ENCODE peak calls at places on chromosomes 11 and 22, in four cellular contexts. O is HepG2, W is H1, T is GM12878. Q is an unnamed sample. For H3K4me1, the result is how much of the 10 kb centered on the place peaks cover.

GRCh38 chr11:86120807-86121206 is 51.9 kb upstream of the PICALM start:
- DNase-seq in W (no peak), T (no peak), O (no peak), Q (no peak)

GRCh38 chr11:128194226-128194625 is 393.1 kb downstream of the ETS1 start:
- DNase-seq in O (no peak), W (no peak), T (no peak), Q (no peak)

GRCh38 chr11:69499946-69500284 is 18.5 kb downstream of the LINC01488 start:
- DNase-seq in W (no peak), O (no peak), T (no peak), Q (no peak)

GRCh38 chr22:44030051-44030701 is 6.1 kb downstream of the PARVB start:
- DNase-seq in W (no peak), O (no peak), T (no peak), Q (no peak)

GRCh38 chr11:132994038-132994502 is 538.2 kb downstream of the OPCML start:
- DNase-seq in T (no peak), O (no peak), W (no peak), Q (no peak)

GRCh38 chr22:36375071-36375980 is 12.4 kb downstream of the MYH9 start:
- DNase-seq in O (no peak), W (no peak), T (no peak), Q (no peak)

GRCh38 chr11:128520886-128521696 is 66.3 kb downstream of the ETS1 start:
- DNase-seq in O (no peak), W (no peak), T (no peak), Q (no peak)

GRCh38 chr11:9533736-9534473 is 39.6 kb upstream of the WEE1 start:
- DNase-seq in O (no peak), W (no peak), T (no peak), Q (peak)

GRCh38 chr22:41742918-41743317 is 43.6 kb downstream of the MEI1 start:
- DNase-seq in W (no peak), O (no peak), T (no peak), Q (no peak)

GRCh38 chr11:19957301-19957985 is 202.8 kb downstream of the DBX1 start:
- DNase-seq in W (no peak), O (no peak), T (no peak), Q (no peak)

GRCh38 chr11:61541568-61541967 is 33.0 kb downstream of the LRRC10B start:
- DNase-seq in T (no peak), W (no peak), O (no peak), Q (peak)

GRCh38 chr11:48193876-48194275 is 22.7 kb upstream of the OR4B1 start:
- DNase-seq in W (no peak), T (no peak), O (no peak), Q (no peak)

GRCh38 chr11:93194673-93195291 is 3.0 kb downstream of the SLC36A4 start:
- DNase-seq in T (no peak), W (no peak), O (no peak), Q (no peak)

GRCh38 chr11:76624515-76625379 is 45.8 kb downstream of the LRRC32 start:
- DNase-seq in W (no peak), T (no peak), O (no peak), Q (no peak)

GRCh38 chr11:67666676-67667489 is 7.5 kb downstream of the ALDH3B2 start:
- DNase-seq in O (no peak), T (no peak), W (no peak), Q (no peak)

GRCh38 chr11:103619480-103619879 is 417.0 kb upstream of the DDI1 start:
- DNase-seq in W (no peak), O (no peak), T (no peak), Q (no peak)

GRCh38 chr11:32586576-32587190 is 3.1 kb downstream of the EIF3M start:
- DNase-seq in T (no peak), W (no peak), O (peak), Q (no peak)

GRCh38 chr22:41367039-41367679 is 14.6 kb upstream of the TEF start:
- DNase-seq in T (no peak), O (peak), W (peak), Q (no peak)

GRCh38 chr22:49301398-49302149 is 526.1 kb downstream of the BRD1 start:
- DNase-seq in W (peak), O (no peak), T (no peak), Q (no peak)

GRCh38 chr11:24635588-24636290 is 138.9 kb downstream of the LUZP2 start:
- DNase-seq in O (no peak), W (no peak), T (no peak), Q (no peak)

GRCh38 chr11:22792497-22792896 is 37.1 kb downstream of the SVIP start:
- DNase-seq in W (no peak), T (no peak), O (peak), Q (no peak)

DNA sequence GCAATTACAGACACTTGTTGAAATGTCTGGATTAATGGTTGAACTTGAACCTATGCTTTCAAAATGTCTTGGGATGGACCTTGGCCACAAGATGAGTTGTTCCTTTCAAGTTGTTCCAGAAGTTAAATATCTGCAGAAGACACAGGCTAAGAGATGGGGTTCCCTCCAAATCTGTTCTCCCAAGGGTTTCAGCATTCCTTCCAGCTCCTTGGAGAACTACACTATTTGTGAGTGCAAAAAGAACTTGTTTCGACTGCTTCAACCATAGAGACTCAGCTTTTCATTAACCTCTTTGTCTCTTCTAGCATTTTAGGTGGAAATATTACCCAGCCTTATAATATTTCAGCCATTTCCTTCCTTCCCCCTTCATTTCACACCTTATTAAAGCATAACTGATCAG is 189.0 kb upstream of the BLID start:
- DNase-seq in O (no peak), T (no peak), W (no peak), Q (no peak)
- TF ChIP-seq SUZ12 in O (no peak), T (no peak), W (no peak), Q (no peak)

DNA sequence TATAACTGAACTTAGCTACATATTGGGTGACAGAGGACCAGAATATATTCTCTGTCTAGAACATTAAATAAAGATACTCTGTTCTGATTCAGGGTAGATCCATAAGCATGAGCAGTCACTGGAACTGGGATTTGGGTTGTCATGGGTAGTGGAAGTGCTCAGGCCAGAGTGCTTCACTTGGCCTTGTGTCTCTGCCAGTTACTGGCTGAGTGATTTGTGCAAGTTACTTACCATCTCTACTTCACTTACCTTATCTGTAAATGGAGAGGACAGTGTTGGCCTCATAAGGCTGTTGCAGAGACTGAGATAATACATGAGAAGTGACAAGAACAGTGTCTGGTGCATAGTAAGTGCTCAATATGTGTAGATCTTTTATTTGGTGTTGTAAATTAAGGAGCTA is 17.6 kb downstream of the ATXN10 start:
- DNase-seq in T (no peak), O (no peak), W (no peak), Q (no peak)
- H3K4me1 ChIP-seq in T (under half), O (under half), W (under half), Q (under half)

GRCh38 chr11:74010306-74010981 is 1.6 kb upstream of the UCP3 start:
- DNase-seq in W (no peak), O (no peak), T (no peak), Q (no peak)

GRCh38 chr11:74012072-74012809 is 3.4 kb upstream of the UCP3 start:
- DNase-seq in O (no peak), W (no peak), T (no peak), Q (no peak)

GRCh38 chr11:74009675-74010305 is 905 bp upstream of the UCP3 start:
- DNase-seq in T (no peak), W (no peak), O (no peak), Q (no peak)

GRCh38 chr11:74013141-74013540 is 4.3 kb upstream of the UCP3 start:
- DNase-seq in W (no peak), O (no peak), T (no peak), Q (no peak)

DNA sequence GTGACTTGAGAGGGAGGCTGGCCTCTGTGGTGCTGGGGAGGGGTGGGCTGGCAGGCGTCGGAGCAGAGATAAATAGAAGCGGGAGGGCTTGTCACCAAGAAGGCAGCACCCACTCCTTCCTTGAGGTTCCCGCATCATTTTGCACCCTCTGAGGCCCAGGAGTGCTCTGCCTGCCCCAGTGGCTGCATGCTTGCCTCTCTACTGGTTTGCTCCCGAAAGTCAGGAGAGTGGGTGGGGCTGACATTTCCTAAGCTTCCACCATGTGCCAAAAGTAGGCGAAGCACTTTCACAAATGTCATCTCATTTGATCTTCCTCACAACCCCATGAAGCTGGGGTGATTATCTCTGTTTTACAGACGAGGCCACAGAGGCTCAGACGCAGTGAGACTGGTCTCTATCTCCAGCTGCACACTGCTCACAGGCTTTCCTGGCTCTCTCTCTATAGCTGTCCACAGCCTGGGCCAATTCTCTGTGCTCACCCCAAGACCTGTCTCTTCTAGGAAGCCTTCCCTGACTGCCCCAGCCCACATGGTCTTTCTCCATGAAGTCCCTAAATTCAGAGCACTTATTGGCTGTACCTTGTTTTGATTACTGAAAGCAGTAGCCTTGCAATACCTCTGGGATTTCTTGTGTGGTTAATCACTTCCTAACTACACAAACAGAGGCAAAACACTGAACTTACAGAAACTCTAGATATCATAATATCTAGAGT is 2.6 kb upstream of the UCP3 start:
- DNase-seq in O (no peak), T (peak), W (no peak), Q (no peak)
- TF ChIP-seq YY1 in O (no peak), T (no peak), W (no peak), Q (no peak)

GRCh38 chr11:15969701-15970329 is 386.5 kb downstream of the SOX6 start:
- DNase-seq in W (no peak), T (peak), O (no peak), Q (no peak)

GRCh38 chr11:15969281-15969680 is 387.1 kb downstream of the SOX6 start:
- DNase-seq in W (no peak), O (peak), T (peak), Q (no peak)

GRCh38 chr11:15968461-15969130 is 387.8 kb downstream of the SOX6 start:
- DNase-seq in T (no peak), O (no peak), W (no peak), Q (no peak)

GRCh38 chr11:15967166-15967565 is 389.2 kb downstream of the SOX6 start:
- DNase-seq in O (no peak), W (no peak), T (no peak), Q (no peak)

GRCh38 chr11:15967966-15968365 is 388.4 kb downstream of the SOX6 start:
- DNase-seq in O (no peak), W (no peak), T (no peak), Q (no peak)
- TF ChIP-seq SUZ12 in O (no peak), W (no peak), T (no peak), Q (no peak)

DNA sequence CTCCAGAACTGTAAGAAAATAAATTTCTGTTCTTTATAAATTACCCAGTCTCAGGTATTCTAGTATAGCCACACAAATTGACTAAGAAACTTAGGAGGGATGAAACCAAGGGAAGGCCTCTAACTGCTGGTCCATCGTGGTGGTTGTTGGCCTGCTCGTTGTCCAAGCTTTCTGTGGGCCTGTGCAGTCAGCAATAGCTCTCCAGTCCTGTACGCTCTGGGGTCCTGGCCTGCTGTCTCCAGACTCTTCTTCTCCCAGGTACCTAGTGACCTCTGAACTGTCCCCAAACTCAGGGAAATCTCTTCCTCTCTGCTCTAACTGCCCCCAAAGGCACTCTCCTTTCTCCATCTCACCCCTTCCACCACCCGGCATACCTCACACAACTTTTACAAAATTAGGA is 5.7 kb upstream of the VSIG10L2 start:
- DNase-seq in T (no peak), W (no peak), O (no peak), Q (no peak)
- H3K4me1 ChIP-seq in T (under half), W (under half), O (under half), Q (under half)

DNA sequence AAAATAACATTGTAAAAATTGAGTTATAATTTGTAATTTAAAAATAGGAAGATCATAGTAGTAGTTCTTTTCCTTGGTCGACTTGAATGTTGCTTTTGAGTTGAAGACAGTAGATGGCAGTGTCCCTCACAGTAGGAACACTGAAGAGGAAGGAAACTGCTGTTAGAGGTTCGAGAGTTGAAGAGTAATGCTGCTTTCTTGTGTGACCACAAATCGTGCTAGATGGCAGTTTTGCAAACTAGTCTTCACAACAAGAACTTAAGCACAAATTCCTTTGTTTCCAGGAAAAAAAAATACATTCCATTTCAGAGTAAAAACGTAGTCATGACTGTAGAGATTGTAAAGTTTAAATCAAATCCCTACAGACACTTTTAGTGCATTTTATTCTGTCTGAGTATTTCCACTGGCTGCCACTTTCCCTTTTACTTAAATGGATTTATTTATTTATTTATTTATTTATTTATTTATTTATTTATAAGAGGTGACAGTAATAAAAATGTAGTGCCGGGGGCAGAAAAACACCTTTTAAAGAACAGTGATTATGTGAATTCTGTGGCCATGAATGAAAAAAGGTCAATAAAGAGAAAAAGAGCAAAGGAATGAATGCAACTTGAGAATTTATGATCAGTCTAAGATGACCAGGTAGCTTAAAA is 54.6 kb downstream of the SPECC1L start:
- DNase-seq in T (peak), W (no peak), O (peak), Q (peak)
- TF ChIP-seq YY1 in T (peak), W (no peak), O (no peak), Q (no peak)

DNA sequence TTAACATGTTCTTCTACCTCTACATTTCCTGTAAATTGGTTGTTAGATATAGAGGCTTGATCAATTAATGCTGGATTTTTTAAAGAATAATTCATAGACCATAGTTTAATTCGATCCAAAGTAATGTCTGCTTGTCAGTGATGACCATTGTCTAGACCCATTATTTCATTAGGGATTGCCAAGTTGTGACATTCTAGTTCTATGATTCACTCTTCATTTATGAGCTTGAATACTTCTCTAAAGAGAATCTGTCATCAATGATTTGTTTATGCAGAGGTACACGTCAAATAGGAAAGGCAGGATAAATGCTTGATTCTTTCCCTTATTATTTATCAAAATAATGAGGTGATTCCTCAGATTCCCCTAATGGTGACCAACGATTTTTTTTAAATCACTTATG is 24.0 kb upstream of the ROBO3 start:
- DNase-seq in W (no peak), T (no peak), O (no peak), Q (no peak)
- TF ChIP-seq SUZ12 in W (no peak), T (no peak), O (no peak), Q (no peak)

Q was measured in NT2/D1.